ENCODE peak calls at places on chromosome 15, in four cellular contexts. V is K562, X is GM12878, O is HepG2. P is an unnamed sample.

GRCh38 chr15:71337197-71337845 is 222.1 kb downstream of the THSD4 start:
- DNase-seq in V (no peak), X (no peak), O (no peak), P (no peak)

GRCh38 chr15:87129916-87130315 is 1050.2 kb downstream of the AGBL1 start:
- DNase-seq in V (no peak), X (no peak), O (no peak), P (no peak)

GRCh38 chr15:78387678-78388077 is 47.5 kb downstream of the CRABP1 start:
- DNase-seq in V (no peak), X (no peak), O (no peak), P (no peak)

GRCh38 chr15:31293655-31294054 is 33.0 kb upstream of the KLF13 start:
- DNase-seq in V (no peak), X (no peak), O (peak), P (no peak)

GRCh38 chr15:96162322-96162721 is 168.2 kb upstream of the NR2F2 start:
- DNase-seq in V (peak), X (no peak), O (peak), P (no peak)

GRCh38 chr15:83558146-83558545 is 95.8 kb upstream of the ADAMTSL3 start:
- DNase-seq in V (no peak), X (no peak), O (no peak), P (no peak)

GRCh38 chr15:96351801-96352593 is 21.5 kb downstream of the NR2F2 start:
- DNase-seq in V (no peak), X (no peak), O (no peak), P (no peak)

GRCh38 chr15:73321496-73322344 is 47.0 kb downstream of the HCN4 start:
- DNase-seq in V (no peak), X (no peak), O (no peak), P (no peak)

GRCh38 chr15:43702701-43703433 is 9.2 kb downstream of the CKMT1A start:
- DNase-seq in V (no peak), X (no peak), O (no peak), P (no peak)

GRCh38 chr15:47551079-47551478 is 166.2 kb upstream of the SEMA6D start:
- DNase-seq in V (no peak), X (no peak), O (no peak), P (peak)

GRCh38 chr15:80568298-80568697 is 126.8 kb upstream of the ABHD17C start:
- DNase-seq in V (no peak), X (no peak), O (no peak), P (no peak)

GRCh38 chr15:80565988-80566387 is 129.1 kb upstream of the ABHD17C start:
- DNase-seq in V (no peak), X (no peak), O (no peak), P (no peak)

GRCh38 chr15:80569656-80570055 is 125.5 kb upstream of the ABHD17C start:
- DNase-seq in V (no peak), X (no peak), O (no peak), P (no peak)

GRCh38 chr15:80568876-80569605 is 126.1 kb upstream of the ABHD17C start:
- DNase-seq in V (no peak), X (no peak), O (no peak), P (no peak)

GRCh38 chr15:80567721-80568157 is 127.4 kb upstream of the ABHD17C start:
- DNase-seq in V (peak), X (no peak), O (peak), P (peak)
- TF ChIP-seq FOXK2 in V (no peak), X (no peak), O (no peak), P (no peak)

GRCh38 chr15:91649922-91650321 is 203.6 kb upstream of the SLCO3A1 start:
- DNase-seq in V (no peak), X (no peak), O (no peak), P (no peak)
- TF ChIP-seq FOXK2 in V (no peak), X (no peak), O (no peak), P (no peak)

GRCh38 chr15:25394893-25395292 is 43.9 kb downstream of the UBE3A start:
- DNase-seq in V (no peak), X (no peak), O (no peak), P (no peak)
- TF ChIP-seq FOXK2 in V (no peak), X (no peak), O (no peak), P (no peak)

DNA sequence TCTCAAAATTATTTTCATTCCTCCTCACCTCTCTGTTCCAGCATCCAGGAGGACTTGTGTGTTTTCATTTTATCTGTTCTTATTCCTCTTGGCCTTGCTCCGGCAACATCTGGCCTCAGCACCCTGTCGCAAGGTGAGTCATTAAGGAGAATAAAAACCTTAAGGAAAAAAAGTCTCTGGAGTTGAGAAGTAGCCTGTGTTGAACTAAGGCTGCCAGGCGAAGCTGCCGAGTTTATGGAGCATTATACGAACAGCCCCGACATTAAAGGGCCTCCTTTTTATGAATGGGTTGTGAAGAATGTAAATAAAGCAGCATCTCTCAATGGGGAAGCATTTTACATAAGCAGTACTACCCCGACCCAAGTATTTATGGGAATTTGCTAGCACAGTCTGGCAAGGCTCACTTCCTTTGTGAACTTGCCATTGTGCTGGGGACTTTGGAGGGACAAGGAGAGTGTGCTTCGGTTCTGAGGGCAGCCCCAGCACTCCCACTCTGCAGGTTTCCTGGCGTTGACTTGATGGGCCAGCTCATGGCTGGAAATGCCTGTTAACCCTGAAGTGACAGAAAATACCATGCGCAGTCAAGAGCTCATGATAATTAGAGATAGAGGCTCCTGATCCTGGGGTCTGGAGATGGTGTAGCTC is 4.8 kb downstream of the BAHD1 start:
- DNase-seq in V (no peak), X (no peak), O (no peak), P (no peak)
- TF ChIP-seq FOXK2 in V (no peak), X (no peak), O (no peak), P (no peak)

GRCh38 chr15:40754574-40754882 is 526 bp downstream of the RMDN3 start:
- DNase-seq in V (no peak), X (no peak), O (no peak), P (no peak)
- TF ChIP-seq FOXK2 in V (no peak), X (peak), O (no peak), P (no peak)

GRCh38 chr15:58432421-58432820 is 630 bp downstream of the LIPC start:
- DNase-seq in V (no peak), X (no peak), O (no peak), P (no peak)
- TF ChIP-seq FOXK2 in V (no peak), X (no peak), O (no peak), P (no peak)

DNA sequence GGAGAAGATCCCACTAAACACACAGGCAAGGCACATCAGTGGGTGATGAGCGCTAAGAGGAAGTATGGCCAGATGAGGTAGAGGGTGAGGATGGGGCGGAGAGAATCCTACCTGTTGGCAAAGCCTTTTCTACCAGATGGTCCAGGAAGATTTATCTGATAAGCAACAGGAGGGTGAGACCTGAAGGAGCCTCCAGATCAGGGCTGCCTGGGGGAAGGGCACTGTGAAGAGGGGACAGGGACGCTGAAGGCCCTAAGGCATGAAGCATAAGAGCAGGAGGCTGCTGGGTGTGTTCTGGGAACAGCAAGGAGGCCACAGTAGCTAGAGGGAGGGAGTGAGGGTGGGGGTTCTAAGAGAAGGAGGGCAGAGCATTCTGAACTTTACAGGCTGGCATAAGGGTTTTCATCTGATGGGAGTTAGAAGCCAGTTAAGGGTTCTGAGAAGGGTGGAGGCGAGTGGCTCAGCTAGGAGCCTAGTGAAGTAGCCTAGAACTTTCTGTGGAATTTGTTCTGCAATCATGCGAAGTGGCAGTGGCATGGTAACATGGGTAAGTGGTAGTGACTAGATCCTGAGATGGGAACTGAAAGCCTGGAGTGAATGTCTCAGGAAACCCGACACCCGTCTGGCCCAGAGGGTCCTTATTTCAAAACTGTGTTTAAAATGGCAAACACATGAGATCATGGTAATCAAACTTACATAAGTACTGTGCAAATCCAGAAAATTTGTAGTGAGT is 29.9 kb downstream of the CGNL1 start:
- DNase-seq in V (no peak), X (no peak), O (peak), P (no peak)
- TF ChIP-seq FOXK2 in V (no peak), X (no peak), O (no peak), P (no peak)

DNA sequence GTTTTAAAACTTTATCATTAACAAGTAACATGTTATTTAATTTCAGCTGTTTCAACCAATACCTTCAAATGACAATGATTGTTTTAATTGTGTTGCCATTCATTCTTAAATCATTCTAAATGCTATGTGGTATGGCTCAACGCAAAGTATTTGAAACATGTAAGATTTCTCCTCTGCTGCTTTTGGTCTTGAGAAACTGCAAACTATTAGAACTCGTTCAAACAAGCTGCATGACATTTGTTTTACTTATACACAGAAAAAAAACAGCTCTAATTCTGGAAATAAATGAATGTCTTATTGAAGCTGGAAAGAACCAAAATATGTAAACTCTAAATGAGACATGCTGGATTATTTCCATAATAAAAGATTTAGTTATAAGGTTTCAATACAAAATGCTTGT is 29.3 kb downstream of the FBN1 start:
- DNase-seq in V (no peak), X (no peak), O (no peak), P (no peak)
- TF ChIP-seq FOXK2 in V (no peak), X (no peak), O (no peak), P (no peak)

DNA sequence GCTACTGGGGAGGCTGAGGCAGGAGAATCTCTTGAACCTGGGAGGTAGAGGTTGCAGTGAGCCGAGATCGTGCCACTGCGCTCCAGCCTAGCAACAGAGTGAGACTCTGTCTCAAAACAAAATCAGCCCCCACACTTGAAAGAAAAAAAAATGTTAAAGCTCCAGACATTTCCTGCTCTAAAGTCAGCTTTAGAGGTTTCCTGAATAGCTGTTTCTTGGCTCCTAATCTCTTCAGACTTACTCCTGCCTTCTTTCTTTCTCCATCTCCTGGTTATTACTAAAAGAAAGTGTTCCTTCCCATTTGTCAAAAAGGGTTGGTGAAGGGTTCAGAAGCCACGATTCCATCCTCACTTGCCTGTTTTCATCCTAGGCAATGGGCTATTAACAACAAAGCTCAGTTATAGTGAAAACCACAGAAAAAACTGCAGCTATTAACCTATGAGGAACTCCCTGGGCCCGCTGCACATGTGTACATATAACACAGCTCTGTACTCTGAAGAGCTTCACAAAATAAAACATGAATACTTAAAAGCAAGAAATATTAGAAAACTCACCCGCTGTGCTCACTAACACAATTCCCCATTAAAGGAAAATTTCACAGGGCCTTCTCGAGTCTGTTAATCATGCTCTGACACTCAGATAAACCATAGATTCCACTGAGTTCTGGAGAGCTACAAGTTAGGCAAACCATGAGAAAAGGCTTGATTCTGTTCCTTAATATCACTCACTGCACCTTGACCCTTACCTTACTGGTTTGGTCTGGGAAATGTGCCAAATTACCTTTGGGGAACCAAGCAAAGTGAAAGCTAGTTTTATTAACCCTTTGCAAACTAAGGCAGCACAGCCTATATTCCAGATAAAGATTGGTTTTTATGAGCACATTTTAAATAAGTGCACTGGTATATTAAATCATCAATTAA is 89.9 kb upstream of the TSPAN3 start:
- DNase-seq in V (no peak), X (no peak), O (peak), P (no peak)
- TF ChIP-seq FOXK2 in V (no peak), X (no peak), O (no peak), P (no peak)